ENCODE peak calls at places on chromosomes 13 and 19, in four cellular contexts. E is T-helper 22 cell, X is germinal center, B is NCI-H2081. R is an unnamed sample.

GRCh38 chr13:68081051-68081450 is 850.9 kb upstream of the PCDH9 start:
- DNase-seq in B (no peak), E (no peak), X (no peak), R (no peak)

GRCh38 chr13:84563611-84564010 is 681.3 kb upstream of the SLITRK1 start:
- DNase-seq in X (no peak), B (peak), E (no peak), R (no peak)

GRCh38 chr19:51365211-51366049 is 758 bp downstream of the ETFB start:
- DNase-seq in E (no peak), B (no peak), X (no peak), R (no peak)

GRCh38 chr13:108929532-108929931 is 300.1 kb downstream of the MYO16 start:
- DNase-seq in E (no peak), X (no peak), B (no peak), R (peak)

GRCh38 chr13:99360696-99361095 is 53.5 kb upstream of the GPR183 start:
- DNase-seq in E (no peak), X (no peak), B (no peak), R (no peak)

GRCh38 chr19:22144394-22144793 is 52.4 kb downstream of the ZNF676 start:
- DNase-seq in B (no peak), E (no peak), X (no peak), R (no peak)

GRCh38 chr13:79128158-79128557 is 277.9 kb downstream of the RBM26 start:
- DNase-seq in B (no peak), X (no peak), E (no peak), R (no peak)

GRCh38 chr19:58559275-58560006 is 1.0 kb upstream of the UBE2M start:
- DNase-seq in X (peak), E (no peak), B (no peak), R (no peak)

GRCh38 chr13:100673831-100674362 is 698 bp downstream of the TMTC4 start:
- DNase-seq in E (peak), X (peak), B (peak), R (no peak)

R was measured in NCI-H1105.